ENCODE peak calls at places on chromosomes 11 and 22, in four cellular contexts. N is HepG2, Q is K562, K is IMR-90. T is an unnamed sample.
A peak's percentile ranks its signal among the peaks of the same experiment; 100 is the strongest.

GRCh38 chr11:61174275-61174674 is 13.0 kb upstream of the VPS37C start:
- DNase-seq in Q (no peak), N (no peak), K (no peak), T (no peak)

GRCh38 chr11:113663567-113663966 is 42.5 kb downstream of the TMPRSS5 start:
- DNase-seq in N (no peak), Q (peak; percentile 45), K (no peak), T (no peak)

GRCh38 chr11:69636512-69636866 is 4.5 kb upstream of the CCND1 start:
- DNase-seq in K (peak; percentile 90), Q (no peak), N (no peak), T (no peak)

GRCh38 chr11:83115551-83115950 is 41.4 kb upstream of the PCF11 start:
- DNase-seq in K (no peak), Q (peak; percentile 22), N (peak; percentile 66), T (no peak)

GRCh38 chr11:61183645-61184044 is 19.7 kb upstream of the PGA3 start:
- DNase-seq in Q (no peak), K (no peak), N (no peak), T (no peak)

GRCh38 chr22:28112548-28113043 is 193.5 kb upstream of the PITPNB start:
- DNase-seq in Q (peak; percentile 60), N (peak; percentile 25), K (peak; percentile 43), T (no peak)

GRCh38 chr11:65170058-65170534 is at the start of gene SPDYC:
- DNase-seq in N (peak; percentile 25), Q (peak; percentile 98), K (no peak), T (no peak)

GRCh38 chr22:43331064-43331435 is 12.1 kb downstream of the SCUBE1 start:
- DNase-seq in K (no peak), N (no peak), Q (no peak), T (no peak)

GRCh38 chr11:47204633-47204989 is 10.2 kb upstream of the DDB2 start:
- DNase-seq in N (no peak), K (peak; percentile 78), Q (no peak), T (no peak)

GRCh38 chr22:42145175-42145574 is 14.6 kb upstream of the CYP2D6 start:
- DNase-seq in Q (no peak), K (no peak), N (no peak), T (no peak)

GRCh38 chr22:47032091-47032943 is 269.9 kb downstream of the TBC1D22A start:
- DNase-seq in K (no peak), Q (no peak), N (no peak), T (no peak)

GRCh38 chr11:34625576-34625975 is 4.7 kb downstream of the EHF start:
- DNase-seq in K (no peak), N (no peak), Q (no peak), T (no peak)

GRCh38 chr11:119854521-119854920 is 125.5 kb upstream of the NECTIN1 start:
- DNase-seq in Q (no peak), N (no peak), K (no peak), T (no peak)

GRCh38 chr22:25420925-25421904 is 143.3 kb upstream of the GRK3 start:
- DNase-seq in K (no peak), Q (no peak), N (no peak), T (no peak)

GRCh38 chr11:71182791-71183556 is 69.4 kb downstream of the SHANK2 start:
- DNase-seq in K (no peak), Q (no peak), N (no peak), T (no peak)

GRCh38 chr11:96049426-96049825 is 125.5 kb upstream of the MTMR2 start:
- DNase-seq in Q (no peak), K (peak; percentile 76), N (no peak), T (no peak)

GRCh38 chr11:60915250-60915914 is 1.4 kb downstream of the TMEM109 start:
- DNase-seq in K (peak; percentile 50), N (no peak), Q (peak; percentile 27), T (peak; percentile 69)

GRCh38 chr11:12715131-12715530 is 40.9 kb downstream of the TEAD1 start:
- DNase-seq in K (no peak), N (no peak), Q (no peak), T (no peak)

GRCh38 chr11:102555091-102555490 is 24.5 kb upstream of the MMP7 start:
- DNase-seq in K (no peak), N (no peak), Q (no peak), T (no peak)

GRCh38 chr11:15390857-15391256 is 276.1 kb downstream of the INSC start:
- DNase-seq in Q (no peak), K (no peak), N (no peak), T (no peak)

GRCh38 chr11:12769834-12770345 is 95.7 kb downstream of the TEAD1 start:
- DNase-seq in K (peak; percentile 75), Q (no peak), N (no peak), T (no peak)

GRCh38 chr11:32830413-32830738 is 649 bp downstream of the PRRG4 start:
- DNase-seq in N (peak; percentile 62), K (no peak), Q (no peak), T (no peak)

GRCh38 chr22:19149962-19150361 is at the start of gene GSC2:
- DNase-seq in Q (no peak), N (no peak), K (no peak), T (no peak)

GRCh38 chr11:69832561-69833413 is 13.6 kb upstream of the FGF3 start:
- DNase-seq in K (no peak), N (no peak), Q (no peak), T (no peak)

DNA sequence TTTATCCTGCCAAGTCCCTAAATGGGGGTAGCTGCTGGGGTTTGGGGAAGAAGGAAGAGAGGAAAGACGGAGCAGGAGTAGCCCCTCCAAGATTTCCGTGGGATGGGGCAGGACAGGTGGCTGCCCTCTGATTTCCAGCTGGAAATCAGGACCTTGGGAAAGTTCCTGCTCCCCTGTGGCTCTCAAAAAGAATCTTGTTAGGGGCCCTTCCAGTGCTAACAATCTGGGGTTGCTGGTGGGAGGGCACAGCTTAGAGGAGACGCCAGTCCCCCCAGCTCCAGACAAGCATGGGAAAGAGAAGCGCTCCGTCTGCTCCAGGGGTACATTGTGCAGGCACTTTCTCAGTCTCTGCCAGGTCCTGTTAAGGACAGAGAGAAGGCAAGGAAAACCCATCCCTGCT is 3.0 kb upstream of the CLCF1 start:
- DNase-seq in N (no peak), Q (no peak), K (no peak), T (no peak)
- TF ChIP-seq MXI1 in N (no peak), Q (no peak), K (no peak), T (no peak)

DNA sequence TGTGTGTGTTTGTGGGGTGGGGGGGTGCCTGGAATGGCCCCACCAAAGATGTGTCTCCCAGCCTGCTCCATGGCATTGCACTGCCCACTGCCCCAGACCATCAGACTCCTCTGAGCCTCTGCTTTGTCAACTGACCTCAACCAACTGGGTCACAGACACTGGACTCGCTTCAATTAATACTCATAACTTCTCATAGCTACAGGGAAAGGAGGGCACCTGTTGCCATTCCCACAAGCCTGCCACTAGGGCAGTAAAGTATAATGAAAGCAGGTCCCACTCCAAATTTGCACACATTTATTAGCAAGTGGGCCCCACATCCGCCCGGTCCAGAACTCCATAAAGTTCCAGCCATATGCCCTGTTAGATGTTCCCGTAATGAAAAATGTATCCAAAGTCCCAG is 70.5 kb upstream of the PRDM11 start:
- DNase-seq in N (no peak), K (no peak), Q (no peak), T (no peak)
- TF ChIP-seq CTCF in N (no peak), K (no peak), Q (no peak), T (no peak)

GRCh38 chr11:62707277-62707771 is at the start of the genes BSCL2 and GNG3:
- DNase-seq in N (no peak), Q (peak; percentile 73), K (no peak), T (no peak)

GRCh38 chr11:62702241-62702640 is 5.0 kb downstream of the BSCL2 start:
- DNase-seq in N (no peak), K (no peak), Q (no peak), T (no peak)

GRCh38 chr11:62706841-62707240 is 383 bp downstream of the BSCL2 start:
- DNase-seq in Q (no peak), K (no peak), N (no peak), T (no peak)

GRCh38 chr11:62705880-62706831 is 1.1 kb downstream of the BSCL2 start:
- DNase-seq in K (peak; percentile 91), N (peak; percentile 83), Q (peak; percentile 93), T (peak; percentile 50)

GRCh38 chr11:62705401-62705800 is 1.8 kb downstream of the BSCL2 start:
- DNase-seq in Q (no peak), K (no peak), N (no peak), T (no peak)
- H3K4me3 ChIP-seq in Q (peak overlapping the region; percentile 72), K (peak overlapping the region; percentile 55), N (peak overlapping the region; percentile 86), T (peak overlapping the region; percentile 79)

GRCh38 chr11:2150206-2150847 is 10.7 kb downstream of the INS start:
- DNase-seq in Q (no peak), K (peak; percentile 59), N (peak; percentile 72), T (no peak)
- TF ChIP-seq MXI1 in Q (no peak), K (no peak), N (no peak), T (no peak)

DNA sequence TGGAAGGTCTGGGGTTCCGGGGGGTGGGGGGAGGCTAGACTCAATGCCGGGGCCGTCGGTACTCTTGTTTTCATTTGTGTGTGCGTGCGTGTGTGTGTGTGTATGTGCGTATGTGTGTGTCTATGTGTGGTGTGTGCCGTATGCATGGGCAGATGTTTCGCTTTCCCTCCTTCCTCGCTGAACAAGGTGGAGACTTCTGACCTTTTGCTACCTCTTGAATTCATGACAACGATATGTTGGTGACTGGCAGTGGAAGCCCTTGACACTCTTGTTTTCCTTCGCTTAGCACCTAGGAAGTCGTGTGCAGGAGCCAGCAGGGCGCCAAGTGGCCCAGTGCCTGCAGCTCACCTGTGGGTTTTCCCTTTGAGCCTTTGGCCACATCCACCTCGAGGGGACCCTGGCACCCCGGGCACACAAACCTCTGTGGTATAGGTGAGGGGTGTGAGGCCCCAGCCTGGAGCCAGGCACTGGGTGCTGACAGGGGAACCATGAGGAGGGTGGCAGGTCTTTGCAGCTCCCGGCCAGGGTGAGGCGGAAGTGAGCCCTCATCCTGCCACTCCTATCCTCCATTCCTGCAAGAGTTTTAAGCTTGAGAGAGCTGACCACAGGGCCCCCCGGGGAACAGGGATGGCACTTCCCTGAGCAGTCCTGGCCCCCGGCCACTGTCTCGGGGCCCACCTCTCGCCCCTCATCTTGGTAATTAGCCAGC is 19.3 kb upstream of the TMEM191C start:
- DNase-seq in N (no peak), Q (peak; percentile 76), K (no peak), T (no peak)
- TF ChIP-seq CTCF in N (peak; percentile 44), Q (peak; percentile 87), K (no peak), T (peak; percentile 10)

DNA sequence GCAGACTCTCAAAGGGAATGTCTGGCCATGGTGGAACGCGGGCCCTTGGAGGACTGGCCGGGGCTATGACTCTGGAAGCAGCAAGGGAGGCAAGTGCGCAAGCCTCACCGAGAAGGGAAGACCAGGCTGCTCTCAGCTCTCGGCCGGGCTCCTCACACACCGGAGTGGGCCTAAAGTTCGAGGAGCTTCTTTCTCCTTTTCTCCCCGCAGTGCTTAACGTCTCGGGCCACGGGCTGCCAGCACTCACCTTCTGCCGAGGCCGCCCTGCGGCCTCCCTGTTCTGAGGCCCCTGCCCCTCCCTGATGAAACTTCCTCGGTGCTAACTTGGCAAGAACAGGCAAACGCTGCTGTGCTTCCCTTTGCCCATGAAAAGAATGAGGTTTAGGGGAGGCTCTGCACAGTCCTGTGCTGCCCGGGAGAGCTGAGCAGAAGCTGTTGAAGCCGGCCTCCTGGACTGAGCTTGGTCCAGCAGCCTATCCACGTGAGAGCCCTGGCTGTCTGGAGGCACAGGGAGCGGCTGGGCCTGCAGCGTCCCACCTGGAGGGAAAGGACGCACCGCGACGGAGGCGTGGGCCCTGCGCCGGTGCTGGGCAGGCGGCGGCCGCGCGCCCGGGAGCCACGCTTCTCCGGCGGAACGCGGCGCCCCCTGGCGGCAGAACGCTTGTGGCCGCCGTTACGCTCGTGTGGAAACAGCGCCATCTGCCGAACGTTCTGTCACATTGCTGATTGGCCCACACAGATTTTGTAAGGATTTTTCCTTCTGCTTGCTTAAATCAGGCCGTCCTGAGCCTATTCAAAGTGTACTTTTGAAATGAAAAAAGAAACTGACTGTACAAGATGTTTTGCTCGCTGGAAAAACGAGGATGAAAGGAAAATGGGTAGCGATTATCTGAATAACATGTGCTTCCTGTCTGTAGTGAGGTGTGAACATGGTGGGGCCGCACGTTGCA is 65.0 kb upstream of the TMEM45B start:
- DNase-seq in K (peak; percentile 67), Q (peak; percentile 84), N (peak; percentile 56), T (no peak)
- H3K4me3 ChIP-seq in K (no peak overlapping the region), Q (no peak overlapping the region), N (peak overlapping the region; percentile 62), T (no peak overlapping the region)

GRCh38 chr11:126282361-126282741 is 542 bp upstream of the TIRAP start:
- DNase-seq in K (peak; percentile 35), Q (no peak), N (peak; percentile 18), T (no peak)
- TF ChIP-seq MXI1 in K (peak; percentile 28), Q (no peak), N (no peak), T (no peak)

T was measured in GM12878.